ENCODE peak calls at places on chromosomes 1 and 21, in six cellular contexts. K is ovary, M is mammary epithelial cell, F is hepatocyte, H is psoas muscle, D is right atrium auricular region. J is an unnamed sample.

GRCh38 chr1:45510972-45511527 is 10.6 kb downstream of the PRDX1 start:
- DNase-seq in K (no peak), M (no peak), F (no peak), H (no peak), D (no peak), J (peak; percentile 34)

GRCh38 chr1:89907669-89908293 is 86.9 kb downstream of the LRRC8D start:
- DNase-seq in K (no peak), M (peak; percentile 71), F (no peak), H (no peak), D (no peak), J (no peak)

GRCh38 chr1:53141487-53142055 is 867 bp downstream of the SLC1A7 start:
- DNase-seq in K (no peak), M (no peak), F (no peak), H (no peak), D (no peak), J (no peak)

GRCh38 chr1:205528446-205528886 is 24.0 kb downstream of the CDK18 start:
- DNase-seq in K (no peak), M (no peak), F (no peak), H (no peak), D (no peak), J (no peak)

GRCh38 chr1:245156736-245157505 is 2.1 kb downstream of the KIF26B start:
- DNase-seq in K (no peak), M (peak; percentile 3), F (peak; percentile 47), H (no peak), D (no peak), J (no peak)

GRCh38 chr1:197268012-197268411 is at the start of gene CRB1:
- DNase-seq in K (no peak), M (no peak), F (no peak), H (no peak), D (no peak), J (no peak)

GRCh38 chr21:45126085-45126687 is 51.8 kb downstream of the ADARB1 start:
- DNase-seq in K (no peak), M (no peak), F (no peak), H (no peak), D (no peak), J (no peak)

GRCh38 chr1:228313536-228314277 is 92.9 kb downstream of the TRIM11 start:
- DNase-seq in K (peak; percentile 5), M (no peak), F (no peak), H (peak; percentile 57), D (no peak), J (no peak)

GRCh38 chr1:246427611-246428010 is 79.5 kb downstream of the SMYD3 start:
- DNase-seq in K (no peak), M (peak; percentile 71), F (no peak), H (no peak), D (no peak), J (no peak)

GRCh38 chr1:226995064-226995965 is 55.2 kb downstream of the COQ8A start:
- DNase-seq in K (no peak), M (no peak), F (no peak), H (peak; percentile 8), D (no peak), J (no peak)

GRCh38 chr1:228271701-228272251 is 63.9 kb downstream of the OBSCN start:
- DNase-seq in K (no peak), M (no peak), F (no peak), H (peak; percentile 57), D (no peak), J (peak; percentile 57)

GRCh38 chr1:198913667-198914066 is 274.8 kb downstream of the PTPRC start:
- DNase-seq in K (no peak), M (no peak), F (no peak), H (peak; percentile 49), D (no peak), J (no peak)

GRCh38 chr1:231571904-231572303 is 43.4 kb downstream of the TSNAX start:
- DNase-seq in K (no peak), M (peak; percentile 3), F (no peak), H (no peak), D (no peak), J (no peak)

GRCh38 chr1:201827321-201828281 is 1.4 kb upstream of the IPO9 start:
- DNase-seq in K (no peak), M (no peak), F (no peak), H (no peak), D (no peak), J (no peak)

GRCh38 chr1:69648486-69648885 is 80.8 kb downstream of the LRRC7 start:
- DNase-seq in K (no peak), M (peak; percentile 28), F (no peak), H (no peak), D (no peak), J (no peak)

GRCh38 chr1:24951337-24951736 is 21.3 kb upstream of the RUNX3 start:
- DNase-seq in K (no peak), M (no peak), F (no peak), H (no peak), D (no peak), J (no peak)

GRCh38 chr21:37462087-37462861 is 95.7 kb downstream of the DYRK1A start:
- DNase-seq in K (no peak), M (no peak), F (no peak), H (no peak), D (no peak), J (no peak)

GRCh38 chr21:37458669-37459276 is 92.2 kb downstream of the DYRK1A start:
- DNase-seq in K (no peak), M (no peak), F (no peak), H (no peak), D (no peak), J (no peak)

GRCh38 chr21:37461494-37461893 is 94.9 kb downstream of the DYRK1A start:
- DNase-seq in K (no peak), M (no peak), F (no peak), H (no peak), D (no peak), J (no peak)

GRCh38 chr21:37459575-37459974 is 93.0 kb downstream of the DYRK1A start:
- DNase-seq in K (no peak), M (no peak), F (no peak), H (no peak), D (no peak), J (no peak)

DNA sequence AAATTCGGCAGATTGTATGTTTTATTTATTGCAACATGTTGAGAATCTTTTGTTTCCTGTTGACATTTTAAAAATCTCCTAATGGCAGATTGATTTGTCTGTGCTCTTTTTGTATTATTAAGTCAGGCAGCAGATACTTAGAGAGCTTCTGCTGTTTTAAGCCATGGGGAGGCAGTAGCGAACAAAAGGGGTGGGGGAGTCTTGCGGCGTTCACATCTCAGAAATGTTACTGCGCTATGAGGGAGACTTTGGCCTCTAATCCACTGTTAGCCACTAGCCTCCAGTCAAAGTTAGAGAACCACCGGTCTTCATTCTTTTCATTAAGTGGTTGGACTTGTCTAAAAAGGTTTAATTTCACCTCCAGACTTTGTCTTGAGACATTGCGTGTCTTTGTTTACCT is 93.6 kb downstream of the DYRK1A start:
- DNase-seq in K (no peak), M (no peak), F (no peak), H (no peak), D (no peak), J (no peak)
- H3K4me1 ChIP-seq in K (peaks cover 22% of the 10 kb centered on the region), M (peaks cover 8% of the 10 kb centered on the region), F (peaks cover 55% of the 10 kb centered on the region), H (peaks cover 90% of the 10 kb centered on the region), D (no peaks in the 10 kb centered on the region), J (no peaks in the 10 kb centered on the region)

DNA sequence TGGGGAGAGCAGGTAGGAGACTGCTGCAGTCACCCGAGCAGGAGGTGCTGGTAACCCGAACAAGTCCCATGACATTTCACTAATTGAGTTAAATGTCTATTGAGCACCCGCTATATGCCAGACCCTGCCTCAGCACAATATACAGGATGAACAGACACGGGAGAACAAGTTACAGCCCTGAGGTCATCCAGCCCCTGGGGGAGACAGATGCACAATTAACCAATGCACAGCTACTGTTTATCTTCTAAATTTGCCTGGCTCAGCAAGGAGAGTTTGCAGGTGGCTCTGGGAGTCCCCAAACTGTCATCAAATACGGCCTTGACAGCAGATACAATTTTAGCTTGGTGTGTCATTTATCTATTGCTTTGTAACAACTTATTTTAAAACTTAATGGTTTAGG is 18.1 kb downstream of the CITED4 start:
- DNase-seq in K (no peak), M (no peak), F (no peak), H (no peak), D (no peak), J (no peak)
- H3K4me1 ChIP-seq in K (no peaks in the 10 kb centered on the region), M (no peaks in the 10 kb centered on the region), F (no peaks in the 10 kb centered on the region), H (no peaks in the 10 kb centered on the region), D (no peaks in the 10 kb centered on the region), J (no peaks in the 10 kb centered on the region)

GRCh38 chr1:10640079-10640578 is 156.3 kb downstream of the CASZ1 start:
- DNase-seq in K (no peak), M (no peak), F (no peak), H (no peak), D (no peak), J (no peak)

GRCh38 chr1:10639301-10640078 is 157.0 kb downstream of the CASZ1 start:
- DNase-seq in K (no peak), M (no peak), F (no peak), H (no peak), D (no peak), J (no peak)

GRCh38 chr1:10637400-10637799 is 159.0 kb downstream of the CASZ1 start:
- DNase-seq in K (no peak), M (no peak), F (no peak), H (no peak), D (no peak), J (peak; percentile 62)

GRCh38 chr1:10637833-10638558 is 158.4 kb downstream of the CASZ1 start:
- DNase-seq in K (no peak), M (no peak), F (no peak), H (no peak), D (no peak), J (peak; percentile 63)

GRCh38 chr1:10638559-10639300 is 157.7 kb downstream of the CASZ1 start:
- DNase-seq in K (no peak), M (no peak), F (no peak), H (no peak), D (no peak), J (no peak)
- H3K4me1 ChIP-seq in K (peaks cover 17% of the 10 kb centered on the region), M (peaks cover 45% of the 10 kb centered on the region), F (peaks cover 14% of the 10 kb centered on the region), H (peaks cover 25% of the 10 kb centered on the region), D (no peaks in the 10 kb centered on the region), J (peaks cover 80% of the 10 kb centered on the region)

GRCh38 chr21:37374026-37374425 is 7.5 kb downstream of the DYRK1A start:
- DNase-seq in K (no peak), M (no peak), F (no peak), H (no peak), D (no peak), J (no peak)
- H3K4me1 ChIP-seq in K (peaks cover 22% of the 10 kb centered on the region), M (peaks cover 46% of the 10 kb centered on the region), F (peaks cover 28% of the 10 kb centered on the region), H (peaks cover 94% of the 10 kb centered on the region), D (no peaks in the 10 kb centered on the region), J (peaks cover 92% of the 10 kb centered on the region)

DNA sequence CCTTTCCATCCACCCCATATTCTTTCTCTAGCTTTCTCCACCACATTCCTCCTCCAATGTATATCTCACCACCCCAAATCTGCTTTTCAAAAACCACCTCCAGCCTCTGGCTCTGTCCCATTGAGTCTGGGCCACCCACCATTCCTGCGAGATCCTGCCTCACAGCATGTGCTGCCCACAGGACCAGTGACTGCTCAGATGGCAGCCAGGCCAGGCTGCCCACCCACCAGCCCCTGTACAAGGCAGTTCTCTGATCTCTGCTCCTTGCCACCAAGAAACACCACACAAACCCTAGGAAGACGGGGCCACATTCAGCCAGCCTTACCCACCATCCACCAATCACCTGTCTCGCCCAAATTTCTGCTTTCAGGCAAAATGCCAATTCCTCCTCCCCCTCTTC is 53.7 kb downstream of the PLEKHA6 start:
- DNase-seq in K (no peak), M (no peak), F (no peak), H (no peak), D (no peak), J (no peak)
- H3K4me1 ChIP-seq in K (no peaks in the 10 kb centered on the region), M (peaks cover 10% of the 10 kb centered on the region), F (peaks cover 18% of the 10 kb centered on the region), H (no peaks in the 10 kb centered on the region), D (no peaks in the 10 kb centered on the region), J (peaks cover 13% of the 10 kb centered on the region)

J was measured in sigmoid colon.